ENCODE peak calls at places on chromosomes 3 and 15, in ten cellular contexts. S, T, I, W, J, M, Q, G, N and K are unnamed samples.
A peak's percentile ranks its signal among the peaks of the same experiment; 100 is the strongest.

GRCh38 chr3:26438325-26438940 is 184.1 kb upstream of the LRRC3B start:
- DNase-seq in G (no peak), W (no peak), Q (no peak), I (no peak), M (peak; percentile 8), J (no peak), T (no peak), S (no peak), N (no peak), K (no peak)

GRCh38 chr15:83746231-83746630 is 92.3 kb downstream of the ADAMTSL3 start:
- DNase-seq in S (no peak), G (no peak), M (no peak), N (no peak), T (no peak), Q (no peak), I (no peak), W (no peak), J (no peak), K (no peak)

GRCh38 chr15:41935566-41936020 is 36.8 kb downstream of the EHD4 start:
- DNase-seq in Q (peak; percentile 22), W (no peak), T (no peak), S (no peak), G (no peak), J (no peak), I (no peak), M (no peak), N (no peak), K (no peak)

GRCh38 chr3:100590114-100590839 is 19.1 kb upstream of the ADGRG7 start:
- DNase-seq in G (peak; percentile 58), Q (no peak), J (peak; percentile 43), N (peak; percentile 92), I (peak; percentile 59), W (peak; percentile 76), M (peak; percentile 75), T (peak; percentile 84), S (no peak), K (no peak)

GRCh38 chr3:149547954-149548728 is 73.6 kb downstream of the TM4SF4 start:
- DNase-seq in I (no peak), M (peak; percentile 85), S (peak; percentile 46), G (no peak), T (no peak), J (no peak), N (no peak), W (peak; percentile 90), Q (no peak), K (no peak)

GRCh38 chr3:86180696-86181095 is 810.3 kb downstream of the VGLL3 start:
- DNase-seq in G (no peak), Q (no peak), M (no peak), N (peak; percentile 47), I (no peak), S (no peak), T (peak; percentile 10), J (no peak), W (no peak), K (no peak)

GRCh38 chr3:194095464-194095863 is 40.5 kb upstream of the HES1 start:
- DNase-seq in G (no peak), I (no peak), T (no peak), M (no peak), J (no peak), S (no peak), Q (no peak), W (no peak), N (no peak), K (no peak)

GRCh38 chr15:62857411-62857853 is 185.1 kb upstream of the TPM1 start:
- DNase-seq in I (no peak), T (no peak), M (peak; percentile 48), S (no peak), W (no peak), G (no peak), Q (no peak), N (no peak), J (no peak), K (peak; percentile 89)

GRCh38 chr15:28003302-28004037 is 95.6 kb downstream of the OCA2 start:
- DNase-seq in G (no peak), Q (peak; percentile 88), T (no peak), J (no peak), N (no peak), W (no peak), S (no peak), M (no peak), I (no peak), K (peak; percentile 67)

GRCh38 chr3:44529927-44530326 is 25.1 kb upstream of the ZKSCAN7 start:
- DNase-seq in Q (no peak), M (peak; percentile 28), N (peak; percentile 19), I (no peak), J (no peak), T (peak; percentile 52), S (no peak), W (peak; percentile 23), G (no peak), K (no peak)

GRCh38 chr15:51117270-51117669 is 22.6 kb upstream of the TNFAIP8L3 start:
- DNase-seq in Q (no peak), M (peak; percentile 35), G (no peak), W (peak; percentile 25), I (no peak), S (no peak), J (no peak), T (no peak), N (no peak), K (no peak)

GRCh38 chr3:179430277-179430870 is 20.9 kb downstream of the GNB4 start:
- DNase-seq in Q (no peak), W (no peak), G (no peak), I (no peak), S (no peak), M (peak; percentile 27), J (no peak), N (no peak), T (no peak), K (no peak)